ENCODE peak calls at places on chromosome 4, in ten cellular contexts. I, S, J, C, F, P, V, W, A and Q are unnamed samples.

GRCh38 chr4:48360966-48361470 is 19.7 kb downstream of the SLAIN2 start:
- DNase-seq in A (no peak), J (no peak), I (no peak), F (peak; percentile 55), W (no peak), C (no peak), P (no peak), V (no peak), S (no peak), Q (no peak)

GRCh38 chr4:141802324-141802723 is 165.9 kb downstream of the IL15 start:
- DNase-seq in J (no peak), S (no peak), P (no peak), W (no peak), A (no peak), I (no peak), C (no peak), V (no peak), F (peak; percentile 84), Q (peak; percentile 15)

GRCh38 chr4:91963489-91963888 is 340.3 kb upstream of the GRID2 start:
- DNase-seq in V (no peak), C (no peak), S (no peak), I (no peak), J (no peak), F (peak; percentile 53), P (no peak), W (no peak), A (no peak), Q (no peak)

GRCh38 chr4:140163029-140163810 is 9.2 kb upstream of the MAML3 start:
- DNase-seq in F (peak; percentile 85), I (no peak), A (no peak), W (no peak), V (no peak), P (no peak), J (no peak), S (no peak), C (no peak), Q (no peak)

GRCh38 chr4:164866817-164867490 is 10.0 kb upstream of the APELA start:
- DNase-seq in A (no peak), J (no peak), S (no peak), P (no peak), V (no peak), C (no peak), F (no peak), W (no peak), I (no peak), Q (no peak)

GRCh38 chr4:26459054-26459755 is 31.1 kb downstream of the CCKAR start:
- DNase-seq in P (no peak), V (no peak), J (no peak), A (no peak), I (peak; percentile 49), S (peak; percentile 76), C (no peak), F (peak; percentile 72), W (peak; percentile 18), Q (peak; percentile 63)

GRCh38 chr4:157804986-157805385 is 367.8 kb downstream of the GASK1B start:
- DNase-seq in J (no peak), F (peak; percentile 12), A (no peak), I (no peak), S (no peak), P (no peak), V (no peak), W (peak; percentile 78), C (no peak), Q (no peak)

GRCh38 chr4:171644430-171645057 is 168.7 kb upstream of the GALNTL6 start:
- DNase-seq in C (no peak), W (no peak), I (peak; percentile 14), A (no peak), V (no peak), P (no peak), S (no peak), J (no peak), F (no peak), Q (peak; percentile 28)

GRCh38 chr4:98746530-98746929 is 88.1 kb upstream of the TSPAN5 start:
- DNase-seq in J (peak; percentile 13), I (no peak), V (no peak), W (no peak), S (no peak), A (no peak), P (no peak), C (no peak), F (peak; percentile 79), Q (no peak)